ENCODE peak calls at places on chromosomes 5 and 9, in ten cellular contexts. Q is HCT116, X is activated B cell treated with CpG ODN at 0.5 μM for 24 hours, E is cardiac fibroblast, O is fibroblast of the aortic adventitia, W is left ventricle myocardium inferior, U is fibroblast of mammary gland, R is GM06990, M is stomach, I is brain microvascular endothelial cell. B is an unnamed sample.
A peak's percentile ranks its signal among the peaks of the same experiment; 100 is the strongest.

GRCh38 chr5:26572486-26572885 is 465.9 kb downstream of the CDH9 start:
- DNase-seq in M (no peak), Q (no peak), U (no peak), R (no peak), I (no peak), E (no peak), W (no peak), O (no peak), X (no peak), B (no peak)

GRCh38 chr9:99262949-99263418 is 40.9 kb downstream of the SEC61B start:
- DNase-seq in O (no peak), W (no peak), E (no peak), R (peak; percentile 65), U (no peak), M (no peak), Q (no peak), X (no peak), I (no peak), B (no peak)

GRCh38 chr5:9716838-9717281 is 86.7 kb upstream of the TAS2R1 start:
- DNase-seq in X (no peak), Q (no peak), E (peak; percentile 79), U (no peak), M (no peak), R (no peak), O (peak; percentile 72), W (no peak), I (peak; percentile 86), B (peak; percentile 43)

GRCh38 chr5:102718819-102719218 is 36.3 kb upstream of the PAM start:
- DNase-seq in U (peak; percentile 58), M (no peak), E (peak; percentile 78), O (peak; percentile 34), R (no peak), Q (no peak), I (no peak), W (no peak), X (no peak), B (peak; percentile 48)

GRCh38 chr9:125524522-125524921 is 182.5 kb downstream of the MAPKAP1 start:
- DNase-seq in M (no peak), E (peak; percentile 35), U (peak; percentile 78), X (no peak), I (no peak), O (no peak), W (no peak), Q (no peak), R (no peak), B (peak; percentile 49)

GRCh38 chr9:84343111-84343521 is 2.6 kb upstream of the SLC28A3 start:
- DNase-seq in W (no peak), O (peak; percentile 71), I (peak; percentile 85), Q (no peak), U (no peak), M (no peak), X (no peak), R (no peak), E (peak; percentile 63), B (peak; percentile 88)

GRCh38 chr9:13898957-13899356 is 415.0 kb downstream of the NFIB start:
- DNase-seq in E (no peak), X (no peak), W (peak; percentile 15), O (no peak), R (no peak), I (no peak), Q (no peak), M (no peak), U (no peak), B (peak; percentile 47)

GRCh38 chr5:14306415-14306814 is 163.3 kb downstream of the TRIO start:
- DNase-seq in M (no peak), X (no peak), I (no peak), Q (no peak), O (no peak), E (no peak), U (peak; percentile 36), W (no peak), R (no peak), B (no peak)

GRCh38 chr5:25345240-25345771 is 700.5 kb upstream of the CDH10 start:
- DNase-seq in R (no peak), X (no peak), U (no peak), Q (no peak), I (no peak), O (no peak), E (no peak), W (no peak), M (no peak), B (no peak)

GRCh38 chr5:58582411-58583393 is at the start of gene RAB3C:
- DNase-seq in W (peak; percentile 89), I (peak; percentile 93), Q (peak; percentile 44), E (peak; percentile 91), U (peak; percentile 87), O (peak; percentile 86), R (peak; percentile 67), X (peak; percentile 68), M (peak; percentile 92), B (peak; percentile 94)

GRCh38 chr5:38453506-38453905 is 102.9 kb downstream of the LIFR start:
- DNase-seq in U (no peak), R (peak; percentile 74), M (no peak), W (no peak), E (no peak), I (no peak), Q (no peak), X (no peak), O (no peak), B (no peak)

GRCh38 chr5:114223866-114224265 is 138.0 kb upstream of the KCNN2 start:
- DNase-seq in R (peak; percentile 24), O (no peak), U (peak; percentile 4), M (no peak), E (peak; percentile 58), I (peak; percentile 20), Q (peak; percentile 22), W (no peak), X (no peak), B (peak; percentile 38)

GRCh38 chr5:31412324-31412723 is 119.6 kb downstream of the DROSHA start:
- DNase-seq in W (no peak), M (no peak), E (peak; percentile 27), I (no peak), O (peak; percentile 16), R (no peak), U (peak; percentile 17), X (no peak), Q (no peak), B (peak; percentile 31)

GRCh38 chr5:113232667-113233066 is 202.1 kb downstream of the TSSK1B start:
- DNase-seq in W (peak; percentile 51), I (no peak), O (peak; percentile 56), X (no peak), M (no peak), R (no peak), E (peak; percentile 42), Q (no peak), U (peak; percentile 29), B (no peak)

DNA sequence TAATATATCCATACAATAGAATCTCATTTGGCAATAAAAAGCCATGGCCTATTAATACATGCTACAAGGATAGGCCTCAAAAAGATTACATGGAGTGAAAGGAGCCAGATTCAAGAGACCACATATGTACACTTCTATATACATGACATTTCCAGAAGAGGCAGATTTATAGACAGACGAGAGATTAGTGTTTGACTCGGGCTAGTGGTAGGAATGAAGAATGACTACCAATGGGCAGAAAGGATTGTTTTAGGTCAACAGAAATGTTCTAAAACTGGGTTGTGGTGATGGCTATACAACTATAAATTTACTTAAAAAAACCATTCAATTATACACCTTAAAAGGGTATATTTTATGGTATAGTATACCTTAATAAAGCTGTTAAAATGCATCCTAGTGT is 41.9 kb downstream of the SETX start:
- DNase-seq in E (no peak), Q (no peak), U (no peak), O (no peak), W (no peak), I (no peak), X (no peak), R (no peak), M (no peak), B (no peak)
- TF ChIP-seq CTCF in E (peak; percentile 38), Q (peak; percentile 58), U (peak; percentile 34), O (peak; percentile 24), W (no peak), I (peak; percentile 28), X (no peak), R (no peak), M (no peak), B (peak; percentile 31)

GRCh38 chr5:18102733-18103132 is 468.5 kb downstream of the TAF11L14 start:
- DNase-seq in X (no peak), Q (no peak), E (no peak), W (no peak), M (no peak), R (no peak), U (no peak), O (no peak), I (no peak), B (no peak)
- TF ChIP-seq CTCF in X (no peak), Q (no peak), E (no peak), W (no peak), M (no peak), R (no peak), U (no peak), O (no peak), I (no peak), B (no peak)

DNA sequence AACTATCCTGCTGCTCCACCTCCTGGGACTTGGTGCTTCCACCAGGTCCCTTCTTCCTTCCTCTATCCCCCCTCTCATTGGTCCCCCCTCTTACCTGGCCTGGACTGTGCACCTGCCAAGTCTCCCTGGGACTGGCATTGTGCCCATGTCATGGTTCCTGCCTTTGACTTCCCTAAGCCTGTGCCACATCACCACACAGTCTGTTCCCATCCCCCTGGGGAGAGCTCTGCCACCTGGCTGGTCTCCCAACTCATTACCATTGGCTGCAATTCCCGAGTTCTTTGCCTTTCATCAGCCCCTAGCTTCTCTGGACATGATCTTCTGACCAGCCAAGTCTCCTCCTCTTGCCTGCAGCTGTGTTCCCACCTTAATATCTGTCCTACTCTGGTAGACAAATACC is 180.3 kb downstream of the SREK1 start:
- DNase-seq in M (peak; percentile 45), O (no peak), R (no peak), U (no peak), E (no peak), I (no peak), Q (no peak), X (no peak), W (peak; percentile 67), B (no peak)
- TF ChIP-seq CTCF in M (no peak), O (no peak), R (no peak), U (no peak), E (no peak), I (no peak), Q (no peak), X (no peak), W (no peak), B (no peak)

GRCh38 chr5:100840769-100841168 is 62.3 kb downstream of the ST8SIA4 start:
- DNase-seq in Q (no peak), W (no peak), M (no peak), R (no peak), O (no peak), U (no peak), E (no peak), X (no peak), I (no peak), B (no peak)

GRCh38 chr5:100841358-100842076 is 61.6 kb downstream of the ST8SIA4 start:
- DNase-seq in O (peak; percentile 20), R (no peak), U (no peak), E (peak; percentile 48), I (peak; percentile 4), W (no peak), Q (peak; percentile 51), M (no peak), X (no peak), B (peak; percentile 22)

GRCh38 chr5:100838048-100838473 is 65.0 kb downstream of the ST8SIA4 start:
- DNase-seq in E (peak; percentile 25), W (no peak), U (no peak), M (no peak), R (no peak), I (peak; percentile 27), O (no peak), Q (no peak), X (no peak), B (no peak)

GRCh38 chr5:100834519-100834918 is 68.6 kb downstream of the ST8SIA4 start:
- DNase-seq in U (no peak), E (no peak), R (no peak), Q (no peak), O (no peak), M (no peak), W (no peak), X (no peak), I (no peak), B (no peak)

GRCh38 chr5:100840364-100840763 is 62.7 kb downstream of the ST8SIA4 start:
- DNase-seq in E (peak; percentile 84), I (peak; percentile 61), Q (peak; percentile 23), M (no peak), O (peak; percentile 65), U (peak; percentile 38), W (no peak), R (peak; percentile 76), X (no peak), B (peak; percentile 63)
- TF ChIP-seq CTCF in E (no peak), I (no peak), Q (no peak), M (no peak), O (peak; percentile 4), U (no peak), W (no peak), R (no peak), X (no peak), B (no peak)